ENCODE peak calls at places on chromosomes 5 and 9, in five cellular contexts. C is NT2/D1, O is H9, B is PC-3, X is neural progenitor cell. T is an unnamed sample.

GRCh38 chr5:161410640-161411039 is 135.9 kb downstream of the GABRB2 start:
- DNase-seq in C (no peak), O (no peak), X (no peak), B (no peak), T (no peak)

GRCh38 chr5:180286-180918 is 10.9 kb upstream of the LRRC14B start:
- DNase-seq in O (no peak), C (no peak), X (peak; percentile 20), B (no peak), T (no peak)

GRCh38 chr5:172451771-172452197 is 2.5 kb downstream of the SH3PXD2B start:
- DNase-seq in C (no peak), O (peak; percentile 35), B (peak; percentile 91), X (no peak), T (no peak)

GRCh38 chr9:27407966-27408365 is 111.0 kb upstream of the EQTN start:
- DNase-seq in X (no peak), C (no peak), O (no peak), B (peak; percentile 79), T (no peak)

GRCh38 chr5:669842-670395 is 23.2 kb downstream of the TPPP start:
- DNase-seq in B (no peak), C (no peak), O (no peak), X (no peak), T (no peak)

GRCh38 chr9:536597-537511 is 304.6 kb upstream of the DMRT1 start:
- DNase-seq in B (no peak), X (no peak), O (no peak), C (no peak), T (no peak)

GRCh38 chr5:52948418-52949076 is 40.6 kb upstream of the ITGA2 start:
- DNase-seq in B (peak; percentile 89), X (peak; percentile 65), O (peak; percentile 46), C (peak; percentile 33), T (peak; percentile 74)

GRCh38 chr5:102453716-102454115 is 45.1 kb downstream of the SLCO6A1 start:
- DNase-seq in O (no peak), X (no peak), C (no peak), B (no peak), T (no peak)

GRCh38 chr5:110865400-110866094 is 126.7 kb downstream of the SLC25A46 start:
- DNase-seq in B (peak; percentile 68), C (peak; percentile 49), O (peak; percentile 73), X (peak; percentile 72), T (no peak)

GRCh38 chr5:52799358-52799982 is 11.8 kb downstream of the ITGA1 start:
- DNase-seq in B (peak; percentile 20), O (peak; percentile 66), X (peak; percentile 82), C (peak; percentile 36), T (peak; percentile 59)

GRCh38 chr5:141969783-141970741 is 1.2 kb downstream of the RNF14 start:
- DNase-seq in B (peak; percentile 16), X (no peak), C (no peak), O (no peak), T (no peak)

GRCh38 chr9:106920701-106921283 is 57.8 kb downstream of the ZNF462 start:
- DNase-seq in X (peak; percentile 51), C (no peak), B (peak; percentile 57), O (no peak), T (peak; percentile 73)

GRCh38 chr5:96297290-96297689 is 135.8 kb downstream of the PCSK1 start:
- DNase-seq in B (no peak), C (no peak), O (no peak), X (no peak), T (no peak)

GRCh38 chr5:33832904-33833575 is 58.8 kb downstream of the ADAMTS12 start:
- DNase-seq in O (no peak), C (peak; percentile 25), X (no peak), B (no peak), T (no peak)

GRCh38 chr9:113350338-113350672 is 964 bp downstream of the BSPRY start:
- DNase-seq in X (no peak), C (no peak), O (no peak), B (no peak), T (no peak)

GRCh38 chr5:136155769-136156168 is 23.1 kb downstream of the SMAD5 start:
- DNase-seq in B (no peak), X (no peak), C (no peak), O (no peak), T (no peak)

GRCh38 chr9:77236693-77237092 is 59.4 kb downstream of the VPS13A start:
- DNase-seq in B (no peak), O (no peak), X (no peak), C (no peak), T (no peak)

GRCh38 chr5:156475831-156476551 is 149.0 kb downstream of the SGCD start:
- DNase-seq in O (peak; percentile 43), C (peak; percentile 55), X (peak; percentile 49), B (no peak), T (peak; percentile 22)

GRCh38 chr5:156402387-156402921 is 75.5 kb downstream of the SGCD start:
- DNase-seq in C (peak; percentile 27), B (no peak), O (peak; percentile 72), X (peak; percentile 70), T (no peak)

GRCh38 chr9:115393976-115394775 is 276.2 kb upstream of the TNC start:
- DNase-seq in B (peak; percentile 94), O (no peak), X (no peak), C (no peak), T (no peak)

GRCh38 chr5:105101597-105101996 is 1539.0 kb upstream of the NUDT12 start:
- DNase-seq in C (no peak), B (peak; percentile 14), X (no peak), O (no peak), T (no peak)

GRCh38 chr9:114413909-114414308 is 26.1 kb upstream of the AKNA start:
- DNase-seq in B (no peak), C (peak; percentile 56), O (no peak), X (no peak), T (no peak)

GRCh38 chr5:33363537-33363936 is 77.2 kb upstream of the TARS1 start:
- DNase-seq in O (no peak), C (no peak), B (no peak), X (no peak), T (no peak)

GRCh38 chr5:68356216-68356615 is 140.7 kb downstream of the PIK3R1 start:
- DNase-seq in B (no peak), O (no peak), X (no peak), C (no peak), T (no peak)

GRCh38 chr5:10695055-10695649 is 65.9 kb downstream of the DAP start:
- DNase-seq in B (peak; percentile 96), C (peak; percentile 22), X (peak; percentile 72), O (peak; percentile 60), T (peak; percentile 67)

GRCh38 chr5:7867260-7867659 is 1.6 kb downstream of the FASTKD3 start:
- DNase-seq in X (no peak), B (no peak), C (no peak), O (no peak), T (no peak)

GRCh38 chr5:76521240-76521758 is 101.9 kb downstream of the F2RL2 start:
- DNase-seq in O (no peak), C (no peak), X (no peak), B (peak; percentile 22), T (no peak)

GRCh38 chr5:80204808-80205614 is 50.8 kb downstream of the SERINC5 start:
- DNase-seq in X (peak; percentile 58), O (no peak), C (no peak), B (no peak), T (peak; percentile 60)

DNA sequence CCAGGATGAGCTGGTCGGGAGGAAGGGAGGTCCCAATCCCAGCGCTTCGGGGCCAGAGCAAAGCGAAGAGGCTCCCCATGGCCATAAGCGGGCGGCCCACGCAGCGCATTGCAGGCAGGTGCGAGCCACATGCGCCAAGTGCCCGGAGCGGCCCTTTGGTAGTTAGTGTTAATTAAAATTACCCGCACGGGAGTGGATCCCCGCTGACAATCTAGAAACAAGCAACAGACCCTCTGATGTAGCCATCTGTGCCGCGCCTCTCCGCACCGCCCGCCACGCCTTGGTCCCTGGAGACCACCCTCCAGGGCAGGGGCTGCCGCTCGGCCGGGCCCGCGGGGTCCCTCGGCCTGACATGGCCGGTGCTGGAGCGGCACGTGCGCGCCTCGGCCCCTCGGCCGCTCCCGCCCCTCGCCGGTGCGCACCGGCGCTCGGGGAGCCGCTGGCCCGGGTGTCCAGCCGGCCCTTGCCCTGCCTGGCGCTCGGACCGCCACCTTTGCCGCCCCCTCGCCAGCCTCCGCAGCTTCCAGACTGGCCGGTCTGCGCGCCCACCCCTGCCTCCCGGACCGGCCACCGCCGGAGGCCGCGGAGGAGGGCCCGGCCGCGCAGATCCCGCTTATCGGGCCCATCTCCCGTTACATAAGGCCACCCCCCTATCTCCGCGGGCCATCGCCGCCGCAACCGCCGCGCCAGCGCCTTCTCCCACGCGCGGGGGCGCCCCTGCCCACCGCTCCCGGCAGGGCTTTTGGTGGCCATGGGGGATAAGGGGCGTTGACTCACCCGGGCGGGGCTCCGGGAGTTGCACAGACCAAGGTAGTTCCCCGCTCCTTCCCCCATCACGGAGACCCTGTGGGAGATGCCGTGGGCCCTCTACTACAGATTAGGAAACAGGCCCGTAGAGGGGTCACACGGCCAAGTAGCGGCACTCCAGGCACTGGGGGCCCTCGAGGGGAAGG is 1.9 kb upstream of the IL13 start:
- DNase-seq in O (peak; percentile 55), X (peak; percentile 63), C (no peak), B (no peak), T (peak; percentile 16)
- H3K9ac ChIP-seq in O (no peak overlapping the region), X (no peak overlapping the region), C (peak overlapping the region; percentile 50), B (no peak overlapping the region), T (peak overlapping the region; percentile 26)

GRCh38 chr9:130444565-130445221 is at the start of gene ASS1:
- DNase-seq in O (peak; percentile 87), C (no peak), X (peak; percentile 83), B (peak; percentile 69), T (peak; percentile 91)
- H3K9ac ChIP-seq in O (no peak within 1 kb of the TSS), C (peak within 1 kb of the TSS; percentile 82), X (no peak within 1 kb of the TSS), B (peak within 1 kb of the TSS; percentile 53), T (peak within 1 kb of the TSS; percentile 86)

GRCh38 chr9:123269316-123269715 is 930 bp upstream of the STRBP start:
- DNase-seq in B (no peak), X (no peak), C (no peak), O (no peak), T (no peak)

GRCh38 chr9:123266655-123267421 is 1.5 kb downstream of the STRBP start:
- DNase-seq in C (no peak), B (no peak), X (no peak), O (no peak), T (no peak)

GRCh38 chr9:123268240-123268949 is at the start of gene STRBP:
- DNase-seq in X (peak; percentile 97), O (peak; percentile 90), C (peak; percentile 80), B (peak; percentile 85), T (peak; percentile 91)

GRCh38 chr9:123268950-123269302 is 540 bp upstream of the STRBP start:
- DNase-seq in O (no peak), X (no peak), B (no peak), C (no peak), T (no peak)

GRCh38 chr9:123267481-123268239 is 726 bp downstream of the STRBP start:
- DNase-seq in O (no peak), X (peak; percentile 49), C (no peak), B (no peak), T (peak; percentile 33)
- H3K9ac ChIP-seq in O (peak overlapping the region; percentile 25), X (peak overlapping the region; percentile 55), C (peak overlapping the region; percentile 81), B (peak overlapping the region; percentile 60), T (peak overlapping the region; percentile 73)

GRCh38 chr5:127556609-127557348 is 39.3 kb downstream of the PRRC1 start:
- DNase-seq in B (peak; percentile 86), X (no peak), C (no peak), O (no peak), T (no peak)

GRCh38 chr5:127550652-127551409 is 33.4 kb downstream of the PRRC1 start:
- DNase-seq in X (no peak), O (no peak), C (no peak), B (no peak), T (no peak)

GRCh38 chr5:127551410-127552041 is 34.1 kb downstream of the PRRC1 start:
- DNase-seq in B (no peak), X (no peak), O (no peak), C (no peak), T (no peak)

GRCh38 chr5:127558273-127558672 is 40.8 kb downstream of the PRRC1 start:
- DNase-seq in C (no peak), B (no peak), X (no peak), O (no peak), T (no peak)

GRCh38 chr5:127555826-127556225 is 38.4 kb downstream of the PRRC1 start:
- DNase-seq in O (no peak), C (no peak), X (no peak), B (peak; percentile 47), T (no peak)
- H3K9ac ChIP-seq in O (no peak overlapping the region), C (no peak overlapping the region), X (no peak overlapping the region), B (peak overlapping the region; percentile 75), T (no peak overlapping the region)

T was measured in colonic mucosa.